ENCODE peak calls at places on chromosome 16, in eight cellular contexts. One of them, this sample, is unnamed.
A peak's percentile ranks its signal among the peaks of the same experiment; 100 is the strongest.

GRCh38 chr16:25177831-25178688 is 38.7 kb upstream of the AQP8 start:
- DNase-seq in thoracic aorta: no peak
- DNase-seq in kidney: no peak
- DNase-seq in epithelial cell of prostate: no peak
- DNase-seq in substantia nigra: no peak
- DNase-seq in right cardiac atrium: no peak
- DNase-seq in A549: no peak
- DNase-seq in neuronal stem cell: no peak
- DNase-seq in this sample: no peak

GRCh38 chr16:11355862-11356261 is 10.6 kb downstream of the RMI2 start:
- DNase-seq in A549: no peak
- DNase-seq in kidney: no peak
- DNase-seq in substantia nigra: no peak
- DNase-seq in epithelial cell of prostate: no peak
- DNase-seq in right cardiac atrium: no peak
- DNase-seq in neuronal stem cell: no peak
- DNase-seq in thoracic aorta: no peak
- DNase-seq in this sample: no peak

GRCh38 chr16:71628810-71629209 is 2.8 kb downstream of the MARVELD3 start:
- DNase-seq in neuronal stem cell: no peak
- DNase-seq in A549: no peak
- DNase-seq in right cardiac atrium: no peak
- DNase-seq in kidney: no peak
- DNase-seq in substantia nigra: no peak
- DNase-seq in thoracic aorta: no peak
- DNase-seq in epithelial cell of prostate: peak; percentile 46
- DNase-seq in this sample: no peak

GRCh38 chr16:29862383-29862883 is 593 bp downstream of the CDIPT start:
- DNase-seq in thoracic aorta: no peak
- DNase-seq in substantia nigra: no peak
- DNase-seq in epithelial cell of prostate: no peak
- DNase-seq in neuronal stem cell: no peak
- DNase-seq in right cardiac atrium: peak; percentile 62
- DNase-seq in A549: peak; percentile 39
- DNase-seq in kidney: no peak
- DNase-seq in this sample: no peak

GRCh38 chr16:72990003-72990521 is 57.9 kb downstream of the ZFHX3 start:
- DNase-seq in epithelial cell of prostate: peak; percentile 57
- DNase-seq in A549: no peak
- DNase-seq in kidney: no peak
- DNase-seq in right cardiac atrium: peak; percentile 90
- DNase-seq in thoracic aorta: peak; percentile 73
- DNase-seq in neuronal stem cell: no peak
- DNase-seq in substantia nigra: no peak
- DNase-seq in this sample: no peak

GRCh38 chr16:48901712-48902374 is 291.9 kb upstream of the N4BP1 start:
- DNase-seq in epithelial cell of prostate: no peak
- DNase-seq in right cardiac atrium: no peak
- DNase-seq in kidney: no peak
- DNase-seq in thoracic aorta: no peak
- DNase-seq in A549: no peak
- DNase-seq in neuronal stem cell: no peak
- DNase-seq in substantia nigra: no peak
- DNase-seq in this sample: peak; percentile 27

GRCh38 chr16:27625050-27625697 is 75.2 kb downstream of the KATNIP start:
- DNase-seq in substantia nigra: no peak
- DNase-seq in neuronal stem cell: no peak
- DNase-seq in epithelial cell of prostate: no peak
- DNase-seq in A549: peak; percentile 52
- DNase-seq in right cardiac atrium: no peak
- DNase-seq in kidney: no peak
- DNase-seq in thoracic aorta: no peak
- DNase-seq in this sample: no peak

GRCh38 chr16:50310308-50311133 is 44.2 kb downstream of the ADCY7 start:
- DNase-seq in thoracic aorta: no peak
- DNase-seq in A549: no peak
- DNase-seq in neuronal stem cell: no peak
- DNase-seq in substantia nigra: no peak
- DNase-seq in epithelial cell of prostate: no peak
- DNase-seq in right cardiac atrium: no peak
- DNase-seq in kidney: peak; percentile 72
- DNase-seq in this sample: no peak

GRCh38 chr16:55053071-55053415 is 122.4 kb downstream of the IRX5 start:
- DNase-seq in kidney: no peak
- DNase-seq in thoracic aorta: no peak
- DNase-seq in right cardiac atrium: no peak
- DNase-seq in substantia nigra: no peak
- DNase-seq in epithelial cell of prostate: no peak
- DNase-seq in A549: no peak
- DNase-seq in neuronal stem cell: no peak
- DNase-seq in this sample: no peak

GRCh38 chr16:87391950-87392822 is at the start of gene MAP1LC3B:
- DNase-seq in thoracic aorta: peak; percentile 77
- DNase-seq in neuronal stem cell: peak; percentile 98
- DNase-seq in kidney: peak; percentile 99
- DNase-seq in substantia nigra: peak; percentile 95
- DNase-seq in A549: peak; percentile 97
- DNase-seq in epithelial cell of prostate: peak; percentile 71
- DNase-seq in right cardiac atrium: peak; percentile 99
- DNase-seq in this sample: peak; percentile 97

GRCh38 chr16:64478258-64478906 is 643.5 kb downstream of the CDH11 start:
- DNase-seq in substantia nigra: no peak
- DNase-seq in right cardiac atrium: no peak
- DNase-seq in kidney: no peak
- DNase-seq in A549: peak; percentile 11
- DNase-seq in neuronal stem cell: no peak
- DNase-seq in epithelial cell of prostate: no peak
- DNase-seq in thoracic aorta: peak; percentile 4
- DNase-seq in this sample: no peak

GRCh38 chr16:582614-583331 is 7.1 kb upstream of the RAB40C start:
- DNase-seq in epithelial cell of prostate: no peak
- DNase-seq in thoracic aorta: no peak
- DNase-seq in right cardiac atrium: peak; percentile 48
- DNase-seq in kidney: no peak
- DNase-seq in substantia nigra: no peak
- DNase-seq in A549: no peak
- DNase-seq in neuronal stem cell: no peak
- DNase-seq in this sample: no peak

GRCh38 chr16:64394061-64394460 is 727.8 kb downstream of the CDH11 start:
- DNase-seq in kidney: no peak
- DNase-seq in A549: no peak
- DNase-seq in right cardiac atrium: no peak
- DNase-seq in thoracic aorta: no peak
- DNase-seq in neuronal stem cell: no peak
- DNase-seq in substantia nigra: no peak
- DNase-seq in epithelial cell of prostate: no peak
- DNase-seq in this sample: no peak

GRCh38 chr16:9248162-9248561 is 156.7 kb downstream of the HAPSTR1 start:
- DNase-seq in epithelial cell of prostate: no peak
- DNase-seq in kidney: no peak
- DNase-seq in A549: no peak
- DNase-seq in neuronal stem cell: no peak
- DNase-seq in substantia nigra: no peak
- DNase-seq in right cardiac atrium: no peak
- DNase-seq in thoracic aorta: no peak
- DNase-seq in this sample: no peak

GRCh38 chr16:694187-694862 is 4.1 kb upstream of the WDR24 start:
- DNase-seq in A549: no peak
- DNase-seq in substantia nigra: no peak
- DNase-seq in right cardiac atrium: no peak
- DNase-seq in epithelial cell of prostate: no peak
- DNase-seq in neuronal stem cell: no peak
- DNase-seq in thoracic aorta: no peak
- DNase-seq in kidney: no peak
- DNase-seq in this sample: no peak

GRCh38 chr16:57859331-57859730 is 57.0 kb upstream of the KIFC3 start:
- DNase-seq in neuronal stem cell: peak; percentile 36
- DNase-seq in epithelial cell of prostate: no peak
- DNase-seq in A549: peak; percentile 82
- DNase-seq in right cardiac atrium: no peak
- DNase-seq in substantia nigra: no peak
- DNase-seq in thoracic aorta: no peak
- DNase-seq in kidney: no peak
- DNase-seq in this sample: peak; percentile 13

GRCh38 chr16:89290887-89291286 is 73.4 kb downstream of the ZNF778 start:
- DNase-seq in right cardiac atrium: peak; percentile 30
- DNase-seq in thoracic aorta: no peak
- DNase-seq in neuronal stem cell: no peak
- DNase-seq in kidney: peak; percentile 59
- DNase-seq in substantia nigra: no peak
- DNase-seq in epithelial cell of prostate: no peak
- DNase-seq in A549: no peak
- DNase-seq in this sample: no peak
- H3K27ac ChIP-seq in right cardiac atrium: no peak overlapping the region
- H3K27ac ChIP-seq in thoracic aorta: no peak overlapping the region
- H3K27ac ChIP-seq in neuronal stem cell: no peak overlapping the region
- H3K27ac ChIP-seq in kidney: no peak overlapping the region
- H3K27ac ChIP-seq in substantia nigra: no peak overlapping the region
- H3K27ac ChIP-seq in epithelial cell of prostate: no peak overlapping the region
- H3K27ac ChIP-seq in A549: no peak overlapping the region
- H3K27ac ChIP-seq in this sample: no peak overlapping the region

DNA sequence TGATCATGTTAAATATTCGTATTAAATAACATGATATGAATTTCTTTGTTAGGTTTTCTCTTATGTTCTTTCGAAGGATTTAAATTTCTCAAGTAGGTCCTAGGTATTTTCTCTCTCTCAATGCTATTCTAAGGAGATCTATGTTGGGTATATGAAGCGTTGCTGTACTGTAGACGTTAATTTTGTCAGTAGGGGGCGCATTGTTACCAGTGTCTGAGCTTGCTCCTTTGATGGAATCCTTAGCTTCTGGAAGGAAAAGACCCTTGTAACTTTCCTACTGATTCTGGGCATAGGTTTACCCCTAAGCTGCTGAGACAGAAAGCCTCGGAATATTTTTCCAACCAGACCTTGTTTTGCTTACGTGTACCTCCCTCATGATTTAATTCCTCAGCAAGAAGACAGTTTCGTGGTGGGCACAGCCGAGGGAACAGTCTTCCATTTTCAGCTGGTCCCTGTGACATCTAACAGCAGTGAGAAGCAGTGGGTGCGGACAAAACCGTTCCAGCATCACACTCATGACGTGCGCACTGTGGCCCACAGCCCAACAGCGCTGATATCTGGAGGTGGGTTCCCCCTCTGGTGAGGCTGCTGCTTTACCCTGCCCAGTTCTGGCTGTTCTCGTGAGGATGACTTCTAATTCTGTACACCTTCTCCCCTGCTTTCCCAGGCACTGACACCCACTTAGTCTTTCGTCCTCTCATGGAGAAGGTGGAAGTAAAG is 17.9 kb downstream of the UTP4 start:
- DNase-seq in A549: peak; percentile 76
- DNase-seq in neuronal stem cell: peak; percentile 67
- DNase-seq in thoracic aorta: peak; percentile 17
- DNase-seq in right cardiac atrium: no peak
- DNase-seq in kidney: no peak
- DNase-seq in epithelial cell of prostate: no peak
- DNase-seq in substantia nigra: no peak
- DNase-seq in this sample: peak; percentile 74
- H3K27ac ChIP-seq in A549: no peak overlapping the region
- H3K27ac ChIP-seq in neuronal stem cell: no peak overlapping the region
- H3K27ac ChIP-seq in thoracic aorta: no peak overlapping the region
- H3K27ac ChIP-seq in right cardiac atrium: no peak overlapping the region
- H3K27ac ChIP-seq in kidney: no peak overlapping the region
- H3K27ac ChIP-seq in epithelial cell of prostate: no peak overlapping the region
- H3K27ac ChIP-seq in substantia nigra: no peak overlapping the region
- H3K27ac ChIP-seq in this sample: no peak overlapping the region

GRCh38 chr16:66563574-66564334 is 2.5 kb upstream of the CMTM1 start:
- DNase-seq in right cardiac atrium: no peak
- DNase-seq in kidney: no peak
- DNase-seq in A549: no peak
- DNase-seq in substantia nigra: no peak
- DNase-seq in thoracic aorta: no peak
- DNase-seq in epithelial cell of prostate: no peak
- DNase-seq in neuronal stem cell: no peak
- DNase-seq in this sample: no peak
- H3K27ac ChIP-seq in right cardiac atrium: no peak overlapping the region
- H3K27ac ChIP-seq in kidney: no peak overlapping the region
- H3K27ac ChIP-seq in A549: no peak overlapping the region
- H3K27ac ChIP-seq in substantia nigra: no peak overlapping the region
- H3K27ac ChIP-seq in thoracic aorta: no peak overlapping the region
- H3K27ac ChIP-seq in epithelial cell of prostate: no peak overlapping the region
- H3K27ac ChIP-seq in neuronal stem cell: no peak overlapping the region
- H3K27ac ChIP-seq in this sample: no peak overlapping the region

DNA sequence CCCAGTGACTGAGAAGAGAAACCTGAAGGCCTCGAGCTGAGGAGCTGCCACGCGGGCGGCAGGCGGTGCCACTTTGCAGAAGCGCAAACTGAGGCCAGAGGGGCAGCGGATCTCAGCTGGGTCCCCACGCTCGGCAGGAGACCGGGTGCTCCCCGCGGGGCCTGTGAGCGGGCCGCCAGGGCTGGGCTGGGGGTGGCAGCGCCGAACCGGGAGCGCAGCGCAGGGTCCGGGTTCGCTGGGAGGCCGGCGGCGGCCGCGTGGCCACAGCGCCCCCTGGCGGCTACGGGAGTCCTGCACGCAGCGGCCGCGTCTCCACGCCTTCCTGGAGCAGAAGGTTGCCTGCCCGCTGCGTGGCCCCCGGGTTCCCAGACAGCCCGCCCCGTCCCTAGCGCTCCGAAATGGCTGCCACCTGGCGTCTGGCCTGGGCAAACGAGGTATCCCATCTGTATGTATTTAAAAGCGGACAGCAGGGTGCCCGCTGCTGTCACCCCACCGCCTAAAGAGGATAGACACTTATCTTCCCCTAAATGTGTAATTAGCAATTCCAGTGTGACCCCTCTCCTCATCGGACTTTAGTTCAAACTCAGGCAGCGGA is 96.1 kb upstream of the CDH5 start:
- DNase-seq in epithelial cell of prostate: no peak
- DNase-seq in A549: peak; percentile 73
- DNase-seq in thoracic aorta: no peak
- DNase-seq in substantia nigra: peak; percentile 29
- DNase-seq in right cardiac atrium: peak; percentile 90
- DNase-seq in kidney: peak; percentile 85
- DNase-seq in neuronal stem cell: peak; percentile 72
- DNase-seq in this sample: peak; percentile 57
- H3K27ac ChIP-seq in epithelial cell of prostate: no peak overlapping the region
- H3K27ac ChIP-seq in A549: peak overlapping the region; percentile 37
- H3K27ac ChIP-seq in thoracic aorta: no peak overlapping the region
- H3K27ac ChIP-seq in substantia nigra: no peak overlapping the region
- H3K27ac ChIP-seq in right cardiac atrium: no peak overlapping the region
- H3K27ac ChIP-seq in kidney: no peak overlapping the region
- H3K27ac ChIP-seq in neuronal stem cell: no peak overlapping the region
- H3K27ac ChIP-seq in this sample: no peak overlapping the region

This sample was measured in OCI-LY7.